ENCODE peak calls at places on chromosomes 3 and 15, in five cellular contexts. A, E, V, O and X are unnamed samples.
A peak's percentile ranks its signal among the peaks of the same experiment; 100 is the strongest.

GRCh38 chr3:37435572-37435971 is 261.2 kb upstream of the LRRFIP2 start:
- DNase-seq in A (no peak), E (no peak), V (no peak), O (no peak), X (peak; percentile 9)

GRCh38 chr15:88331291-88331690 is 74.8 kb upstream of the NTRK3 start:
- DNase-seq in A (peak; percentile 1), E (peak; percentile 61), V (peak; percentile 4), O (no peak), X (peak; percentile 69)

GRCh38 chr15:68560501-68561113 is 18.2 kb upstream of the CORO2B start:
- DNase-seq in A (no peak), E (no peak), V (no peak), O (peak; percentile 24), X (no peak)

GRCh38 chr15:70111203-70112017 is 13.7 kb upstream of the TLE3 start:
- DNase-seq in A (peak; percentile 83), E (no peak), V (peak; percentile 27), O (no peak), X (peak; percentile 83)

GRCh38 chr15:61038387-61038786 is 190.7 kb downstream of the RORA start:
- DNase-seq in A (peak; percentile 17), E (no peak), V (peak; percentile 40), O (no peak), X (peak; percentile 14)

GRCh38 chr3:126577256-126577655 is 18.5 kb upstream of the C3orf22 start:
- DNase-seq in A (no peak), E (no peak), V (no peak), O (no peak), X (no peak)

GRCh38 chr15:62880278-62880677 is 162.3 kb upstream of the TPM1 start:
- DNase-seq in A (no peak), E (no peak), V (no peak), O (no peak), X (peak; percentile 59)

GRCh38 chr3:175234075-175234474 is 374.9 kb downstream of the NAALADL2 start:
- DNase-seq in A (no peak), E (no peak), V (no peak), O (no peak), X (no peak)

GRCh38 chr3:14467723-14468620 is 65.6 kb downstream of the SLC6A6 start:
- DNase-seq in A (peak; percentile 35), E (peak; percentile 44), V (no peak), O (no peak), X (peak; percentile 31)

GRCh38 chr3:127688416-127689265 is 15.9 kb downstream of the ABTB1 start:
- DNase-seq in A (peak; percentile 59), E (no peak), V (peak; percentile 59), O (peak; percentile 25), X (no peak)

GRCh38 chr15:52392008-52392687 is 96.5 kb upstream of the MYO5C start:
- DNase-seq in A (no peak), E (no peak), V (no peak), O (no peak), X (no peak)

GRCh38 chr3:51620543-51620942 is 50.5 kb upstream of the TEX264 start:
- DNase-seq in A (no peak), E (no peak), V (no peak), O (no peak), X (no peak)

GRCh38 chr3:124676236-124676635 is 54.0 kb upstream of the UMPS start:
- DNase-seq in A (no peak), E (no peak), V (no peak), O (no peak), X (no peak)

GRCh38 chr3:141960731-141961130 is 84.3 kb downstream of the ATP1B3 start:
- DNase-seq in A (no peak), E (no peak), V (no peak), O (no peak), X (no peak)